ENCODE peak calls at places on chromosomes 6 and 20, in four cellular contexts. One of them, this sample, is unnamed. For H3K4me1 and H3K36me3, the result is how much of the 10 kb centered on the place peaks cover.

GRCh38 chr20:64035933-64036345 is at the start of gene C20orf204:
- DNase-seq in stomach: no peak
- DNase-seq in HCT116: no peak
- DNase-seq in SK-N-SH: no peak
- DNase-seq in this sample: no peak

GRCh38 chr6:127938701-127939100 is 37.8 kb upstream of the THEMIS start:
- DNase-seq in stomach: no peak
- DNase-seq in HCT116: peak
- DNase-seq in SK-N-SH: no peak
- DNase-seq in this sample: no peak

GRCh38 chr6:165804331-165805066 is 141.5 kb upstream of the PDE10A start:
- DNase-seq in stomach: no peak
- DNase-seq in HCT116: no peak
- DNase-seq in SK-N-SH: no peak
- DNase-seq in this sample: no peak

GRCh38 chr6:139905404-139906052 is 531.1 kb upstream of the CITED2 start:
- DNase-seq in stomach: no peak
- DNase-seq in HCT116: no peak
- DNase-seq in SK-N-SH: no peak
- DNase-seq in this sample: no peak

GRCh38 chr20:35503841-35504460 is 25.5 kb downstream of the C20orf173 start:
- DNase-seq in stomach: no peak
- DNase-seq in HCT116: no peak
- DNase-seq in SK-N-SH: no peak
- DNase-seq in this sample: no peak

GRCh38 chr6:44430322-44430721 is 42.8 kb downstream of the CDC5L start:
- DNase-seq in stomach: no peak
- DNase-seq in HCT116: no peak
- DNase-seq in SK-N-SH: no peak
- DNase-seq in this sample: no peak

GRCh38 chr6:161095916-161096315 is 104.3 kb downstream of the MAP3K4 start:
- DNase-seq in stomach: no peak
- DNase-seq in HCT116: no peak
- DNase-seq in SK-N-SH: no peak
- DNase-seq in this sample: no peak

GRCh38 chr6:44221291-44221960 is 2.0 kb upstream of the SLC29A1 start:
- DNase-seq in stomach: peak
- DNase-seq in HCT116: no peak
- DNase-seq in SK-N-SH: peak
- DNase-seq in this sample: peak

GRCh38 chr6:138682722-138683521 is 90.6 kb upstream of the CCDC28A start:
- DNase-seq in stomach: no peak
- DNase-seq in HCT116: no peak
- DNase-seq in SK-N-SH: no peak
- DNase-seq in this sample: no peak

GRCh38 chr20:51583499-51583898 is 41.0 kb upstream of the NFATC2 start:
- DNase-seq in stomach: no peak
- DNase-seq in HCT116: no peak
- DNase-seq in SK-N-SH: no peak
- DNase-seq in this sample: no peak
- TF ChIP-seq POLR2AphosphoS5 in stomach: no peak
- TF ChIP-seq POLR2AphosphoS5 in HCT116: no peak
- TF ChIP-seq POLR2AphosphoS5 in SK-N-SH: no peak
- TF ChIP-seq POLR2AphosphoS5 in this sample: no peak

GRCh38 chr6:37176268-37177082 is 6.5 kb downstream of the PIM1 start:
- DNase-seq in stomach: no peak
- DNase-seq in HCT116: no peak
- DNase-seq in SK-N-SH: no peak
- DNase-seq in this sample: no peak

GRCh38 chr6:37174196-37174514 is 4.2 kb downstream of the PIM1 start:
- DNase-seq in stomach: no peak
- DNase-seq in HCT116: no peak
- DNase-seq in SK-N-SH: no peak
- DNase-seq in this sample: no peak

GRCh38 chr6:37177083-37177949 is 7.4 kb downstream of the PIM1 start:
- DNase-seq in stomach: no peak
- DNase-seq in HCT116: no peak
- DNase-seq in SK-N-SH: no peak
- DNase-seq in this sample: no peak

GRCh38 chr6:37174515-37175331 is 4.8 kb downstream of the PIM1 start:
- DNase-seq in stomach: no peak
- DNase-seq in HCT116: no peak
- DNase-seq in SK-N-SH: no peak
- DNase-seq in this sample: no peak

GRCh38 chr6:37175332-37176267 is 5.6 kb downstream of the PIM1 start:
- DNase-seq in stomach: no peak
- DNase-seq in HCT116: no peak
- DNase-seq in SK-N-SH: no peak
- DNase-seq in this sample: no peak
- H3K4me1 ChIP-seq in stomach: under half
- H3K4me1 ChIP-seq in HCT116: under half
- H3K4me1 ChIP-seq in SK-N-SH: under half
- H3K4me1 ChIP-seq in this sample: under half

DNA sequence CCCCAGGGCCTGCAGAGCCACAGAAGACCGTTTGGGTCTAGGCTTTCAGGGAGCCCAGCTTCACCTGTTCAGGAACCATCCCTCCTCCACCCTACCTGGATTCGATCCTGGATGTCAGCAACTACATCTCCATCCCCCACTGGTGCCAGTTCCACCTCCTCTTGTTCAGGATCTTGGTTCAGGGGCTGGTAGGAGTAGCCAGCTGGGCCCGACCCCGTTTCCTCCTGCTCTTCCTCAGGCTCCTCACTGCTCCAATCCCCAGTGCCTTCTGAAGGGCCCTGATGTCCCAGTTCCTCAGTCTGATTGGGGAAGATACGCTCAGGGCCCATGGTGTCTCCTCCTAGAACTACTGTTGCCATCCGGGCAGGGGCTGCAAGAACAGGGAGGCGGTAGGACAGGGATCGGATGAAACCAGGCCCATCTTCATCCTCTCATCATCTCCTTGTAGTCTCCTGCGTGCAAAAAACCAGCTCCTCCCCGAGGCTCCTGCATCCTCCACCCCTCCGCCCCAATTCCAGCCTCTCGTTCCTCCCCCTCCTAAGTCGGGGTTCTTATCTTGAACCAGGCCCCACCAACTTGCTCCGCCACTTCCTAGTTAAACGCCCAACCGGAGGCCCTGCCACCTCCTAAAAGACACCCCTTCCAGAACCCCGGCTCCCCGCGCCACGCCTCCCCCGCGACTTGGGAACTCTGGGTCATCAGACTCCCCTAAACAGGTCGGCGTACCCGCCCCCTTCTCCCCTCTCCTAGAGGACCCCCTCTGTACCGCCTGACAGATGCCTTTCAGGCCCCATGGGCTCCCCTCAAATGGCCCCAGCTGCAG is 515 bp downstream of the MEA1 start:
- DNase-seq in stomach: no peak
- DNase-seq in HCT116: no peak
- DNase-seq in SK-N-SH: no peak
- DNase-seq in this sample: no peak
- H3K36me3 ChIP-seq in stomach: half or more
- H3K36me3 ChIP-seq in HCT116: under half
- H3K36me3 ChIP-seq in SK-N-SH: under half
- H3K36me3 ChIP-seq in this sample: under half

GRCh38 chr6:38339914-38340313 is 299.8 kb downstream of the BTBD9 start:
- DNase-seq in stomach: no peak
- DNase-seq in HCT116: no peak
- DNase-seq in SK-N-SH: no peak
- DNase-seq in this sample: no peak
- TF ChIP-seq POLR2AphosphoS5 in stomach: no peak
- TF ChIP-seq POLR2AphosphoS5 in HCT116: no peak
- TF ChIP-seq POLR2AphosphoS5 in SK-N-SH: no peak
- TF ChIP-seq POLR2AphosphoS5 in this sample: no peak

DNA sequence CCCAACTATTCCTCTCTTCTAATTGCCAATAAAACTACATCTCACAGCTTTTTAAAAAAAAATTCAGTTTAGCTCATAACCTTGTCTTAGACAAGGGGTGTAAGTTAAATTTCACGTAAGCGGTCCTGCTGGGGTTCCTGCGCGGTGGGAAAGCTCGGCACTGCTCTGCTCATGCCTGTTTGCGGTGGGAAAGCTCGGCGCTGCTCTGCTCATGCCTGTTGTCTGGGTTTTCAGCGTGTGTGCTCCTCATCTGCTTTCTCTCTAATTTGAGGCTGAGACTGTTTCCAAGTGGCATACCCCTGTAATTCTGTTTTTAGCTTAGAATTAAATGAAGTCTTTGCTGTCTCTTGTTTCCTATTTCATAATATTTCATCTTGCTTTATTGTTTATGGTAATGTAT is 18.6 kb downstream of the ARID1B start:
- DNase-seq in stomach: no peak
- DNase-seq in HCT116: no peak
- DNase-seq in SK-N-SH: peak
- DNase-seq in this sample: no peak
- H3K4me1 ChIP-seq in stomach: half or more
- H3K4me1 ChIP-seq in HCT116: under half
- H3K4me1 ChIP-seq in SK-N-SH: under half
- H3K4me1 ChIP-seq in this sample: half or more

This sample was measured in suprapubic skin.